ENCODE peak calls at places on chromosomes 2 and 18, in seven cellular contexts. C, R, M, H, T, P and S are unnamed samples.

GRCh38 chr18:31942301-31942998 is 478 bp downstream of the TRAPPC8 start:
- DNase-seq in C (no peak), R (peak; percentile 44), M (peak; percentile 43), H (peak; percentile 69), T (peak; percentile 52), P (no peak), S (no peak)

GRCh38 chr2:189411860-189412259 is 29.4 kb upstream of the WDR75 start:
- DNase-seq in C (peak; percentile 76), R (no peak), M (no peak), H (no peak), T (no peak), P (no peak), S (no peak)

GRCh38 chr2:165794520-165794882 is 454 bp upstream of the GALNT3 start:
- DNase-seq in C (no peak), R (peak; percentile 21), M (no peak), H (no peak), T (peak; percentile 71), P (peak; percentile 62), S (no peak)

GRCh38 chr2:117980783-117981676 is 32.8 kb downstream of the CCDC93 start:
- DNase-seq in C (peak; percentile 25), R (no peak), M (no peak), H (no peak), T (no peak), P (no peak), S (no peak)

GRCh38 chr18:35456181-35456850 is 41.4 kb downstream of the INO80C start:
- DNase-seq in C (no peak), R (no peak), M (no peak), H (no peak), T (no peak), P (no peak), S (no peak)

GRCh38 chr2:131413148-131413747 is 49.3 kb upstream of the RAB6D start:
- DNase-seq in C (peak; percentile 49), R (no peak), M (no peak), H (peak; percentile 56), T (peak; percentile 60), P (peak; percentile 66), S (no peak)

GRCh38 chr2:68992933-68993332 is 18.5 kb downstream of the GKN1 start:
- DNase-seq in C (no peak), R (no peak), M (no peak), H (no peak), T (no peak), P (no peak), S (no peak)

GRCh38 chr2:78980871-78981270 is 44.6 kb upstream of the REG3G start:
- DNase-seq in C (no peak), R (no peak), M (no peak), H (no peak), T (no peak), P (no peak), S (no peak)

GRCh38 chr2:189115126-189115525 is 64.4 kb downstream of the COL5A2 start:
- DNase-seq in C (no peak), R (no peak), M (no peak), H (no peak), T (peak; percentile 19), P (peak; percentile 4), S (no peak)

GRCh38 chr18:7940976-7941375 is 373.9 kb downstream of the PTPRM start:
- DNase-seq in C (no peak), R (no peak), M (no peak), H (no peak), T (no peak), P (no peak), S (no peak)

GRCh38 chr18:11587432-11587831 is 22.0 kb upstream of the SLC35G4 start:
- DNase-seq in C (no peak), R (no peak), M (no peak), H (no peak), T (no peak), P (peak; percentile 20), S (no peak)

GRCh38 chr2:219521066-219521880 is 7.0 kb downstream of the ASIC4 start:
- DNase-seq in C (no peak), R (peak; percentile 67), M (peak; percentile 98), H (peak; percentile 79), T (peak; percentile 88), P (peak; percentile 37), S (no peak)

GRCh38 chr2:24469148-24469547 is 21.9 kb upstream of the NCOA1 start:
- DNase-seq in C (no peak), R (no peak), M (no peak), H (no peak), T (no peak), P (no peak), S (no peak)

GRCh38 chr2:240498958-240499260 is 58.9 kb downstream of the ANKMY1 start:
- DNase-seq in C (no peak), R (no peak), M (no peak), H (no peak), T (no peak), P (no peak), S (no peak)

GRCh38 chr2:101624706-101625332 is 72.7 kb upstream of the MAP4K4 start:
- DNase-seq in C (no peak), R (no peak), M (no peak), H (no peak), T (no peak), P (no peak), S (no peak)